ENCODE peak calls at places on chromosomes 3 and 15, in seven cellular contexts. J is kidney; A is neuronal stem cell; N is IMR-90; Y is HepG2; U is lung; X is CD8-positive, alpha-beta memory T cell. L is an unnamed sample. For H3K4me1, the result is how much of the 10 kb centered on the place peaks cover.

GRCh38 chr15:83890584-83890983 is 236.7 kb downstream of the ADAMTSL3 start:
- DNase-seq in J (no peak), A (no peak), N (no peak), Y (no peak), U (no peak), X (no peak), L (no peak)

GRCh38 chr3:106510206-106510605 is 641.4 kb upstream of the CBLB start:
- DNase-seq in J (no peak), A (no peak), N (no peak), Y (no peak), U (no peak), X (no peak), L (no peak)

GRCh38 chr3:88219138-88219792 is 69.5 kb downstream of the C3orf38 start:
- DNase-seq in J (peak), A (peak), N (peak), Y (peak), U (peak), X (no peak), L (no peak)

GRCh38 chr3:45931476-45931875 is 11.8 kb upstream of the CXCR6 start:
- DNase-seq in J (no peak), A (no peak), N (no peak), Y (no peak), U (no peak), X (no peak), L (no peak)

GRCh38 chr3:166257715-166258114 is 420.5 kb upstream of the BCHE start:
- DNase-seq in J (no peak), A (no peak), N (no peak), Y (no peak), U (no peak), X (no peak), L (no peak)

GRCh38 chr15:56886450-56886856 is 32.0 kb upstream of the TCF12 start:
- DNase-seq in J (no peak), A (no peak), N (peak), Y (peak), U (no peak), X (no peak), L (no peak)

GRCh38 chr3:50237133-50237651 is 1.2 kb downstream of the GNAI2 start:
- DNase-seq in J (peak), A (no peak), N (no peak), Y (no peak), U (peak), X (no peak), L (no peak)

GRCh38 chr3:58562498-58562897 is 14.7 kb downstream of the FAM107A start:
- DNase-seq in J (peak), A (no peak), N (no peak), Y (no peak), U (no peak), X (no peak), L (no peak)

GRCh38 chr3:187763850-187764648 is 18.8 kb upstream of the BCL6 start:
- DNase-seq in J (no peak), A (no peak), N (no peak), Y (no peak), U (no peak), X (no peak), L (no peak)

GRCh38 chr15:70976856-70977255 is 84.2 kb downstream of the LRRC49 start:
- DNase-seq in J (no peak), A (no peak), N (peak), Y (no peak), U (no peak), X (no peak), L (no peak)

GRCh38 chr3:128432301-128432897 is 34.3 kb downstream of the DNAJB8 start:
- DNase-seq in J (peak), A (no peak), N (no peak), Y (no peak), U (no peak), X (no peak), L (no peak)

GRCh38 chr3:191358929-191359328 is 28.6 kb upstream of the UTS2B start:
- DNase-seq in J (no peak), A (no peak), N (no peak), Y (no peak), U (no peak), X (no peak), L (no peak)

GRCh38 chr3:30356901-30357753 is 249.3 kb upstream of the TGFBR2 start:
- DNase-seq in J (no peak), A (no peak), N (peak), Y (no peak), U (no peak), X (no peak), L (no peak)

GRCh38 chr15:43517354-43518072 is at the start of gene MAP1A:
- DNase-seq in J (peak), A (no peak), N (peak), Y (no peak), U (no peak), X (no peak), L (no peak)

GRCh38 chr3:157335677-157336076 is 101.0 kb upstream of the PTX3 start:
- DNase-seq in J (no peak), A (peak), N (peak), Y (no peak), U (no peak), X (no peak), L (no peak)

GRCh38 chr3:186938716-186939115 is 8.4 kb downstream of the ST6GAL1 start:
- DNase-seq in J (no peak), A (no peak), N (peak), Y (no peak), U (no peak), X (no peak), L (no peak)

GRCh38 chr3:182212479-182213076 is 500.9 kb downstream of the SOX2 start:
- DNase-seq in J (no peak), A (no peak), N (peak), Y (peak), U (peak), X (no peak), L (no peak)

GRCh38 chr15:73926191-73927002 is at the start of gene LOXL1:
- DNase-seq in J (peak), A (peak), N (peak), Y (peak), U (peak), X (no peak), L (no peak)

GRCh38 chr3:193605876-193606275 is 12.9 kb downstream of the OPA1 start:
- DNase-seq in J (no peak), A (peak), N (peak), Y (peak), U (peak), X (peak), L (peak)

GRCh38 chr3:196569003-196569516 is 600 bp downstream of the FBXO45 start:
- DNase-seq in J (peak), A (no peak), N (peak), Y (peak), U (peak), X (peak), L (peak)

GRCh38 chr3:195182470-195182795 is 88.5 kb downstream of the XXYLT1 start:
- DNase-seq in J (no peak), A (no peak), N (peak), Y (no peak), U (no peak), X (no peak), L (no peak)

GRCh38 chr3:143145951-143146350 is 26.4 kb downstream of the CHST2 start:
- DNase-seq in J (no peak), A (no peak), N (no peak), Y (no peak), U (no peak), X (no peak), L (no peak)

GRCh38 chr3:69671082-69671952 is 67.9 kb upstream of the MITF start:
- DNase-seq in J (no peak), A (peak), N (peak), Y (peak), U (no peak), X (no peak), L (no peak)

GRCh38 chr3:37819591-37819990 is 42.1 kb upstream of the CTDSPL start:
- DNase-seq in J (no peak), A (no peak), N (no peak), Y (no peak), U (no peak), X (no peak), L (no peak)

GRCh38 chr3:107430214-107431047 is 53.2 kb downstream of the CCDC54 start:
- DNase-seq in J (no peak), A (peak), N (peak), Y (no peak), U (no peak), X (no peak), L (no peak)

GRCh38 chr3:36451816-36452215 is 71.5 kb downstream of the STAC start:
- DNase-seq in J (no peak), A (peak), N (no peak), Y (no peak), U (no peak), X (no peak), L (no peak)

GRCh38 chr3:174883881-174884675 is 24.9 kb downstream of the NAALADL2 start:
- DNase-seq in J (no peak), A (no peak), N (no peak), Y (no peak), U (no peak), X (no peak), L (no peak)

GRCh38 chr15:68896178-68896577 is 34.1 kb upstream of the SPESP1 start:
- DNase-seq in J (no peak), A (no peak), N (no peak), Y (no peak), U (no peak), X (no peak), L (no peak)

GRCh38 chr3:29356062-29356461 is 75.2 kb downstream of the RBMS3 start:
- DNase-seq in J (no peak), A (no peak), N (no peak), Y (no peak), U (no peak), X (no peak), L (no peak)

GRCh38 chr15:40549894-40550293 is 14.9 kb downstream of the CCDC32 start:
- DNase-seq in J (no peak), A (no peak), N (no peak), Y (no peak), U (no peak), X (no peak), L (no peak)

GRCh38 chr3:197709135-197709534 is 27.6 kb downstream of the RUBCN start:
- DNase-seq in J (no peak), A (no peak), N (no peak), Y (no peak), U (no peak), X (no peak), L (no peak)
- H3K4me1 ChIP-seq in J (under half), A (under half), N (under half), Y (under half), U (under half), X (under half), L (under half)

DNA sequence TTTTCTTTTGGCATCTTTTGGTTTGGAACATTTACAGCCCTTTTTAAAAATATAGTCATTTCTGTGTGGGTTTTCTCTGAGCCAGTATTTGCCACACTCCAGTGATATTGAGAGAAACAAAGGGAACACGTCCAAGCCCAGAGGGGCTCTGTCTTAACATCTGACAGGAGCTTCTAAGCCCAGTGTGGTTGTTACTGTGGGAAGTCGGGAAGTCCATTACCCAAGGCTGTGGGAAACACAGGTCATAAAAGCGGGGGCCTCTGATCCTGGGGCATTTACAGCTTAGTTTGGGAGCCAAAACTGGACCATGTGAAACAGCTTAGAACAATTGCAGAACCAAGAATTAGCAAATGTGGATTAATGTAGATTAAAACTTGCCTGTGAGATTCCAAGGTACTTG is 123.0 kb downstream of the PTPRG start:
- DNase-seq in J (no peak), A (no peak), N (no peak), Y (no peak), U (no peak), X (no peak), L (no peak)
- H3K4me1 ChIP-seq in J (under half), A (under half), N (under half), Y (under half), U (under half), X (under half), L (under half)

GRCh38 chr3:18807593-18807992 is 340.7 kb upstream of the KCNH8 start:
- DNase-seq in J (no peak), A (no peak), N (no peak), Y (no peak), U (no peak), X (no peak), L (no peak)
- H3K4me1 ChIP-seq in J (under half), A (under half), N (under half), Y (under half), U (under half), X (under half), L (under half)

DNA sequence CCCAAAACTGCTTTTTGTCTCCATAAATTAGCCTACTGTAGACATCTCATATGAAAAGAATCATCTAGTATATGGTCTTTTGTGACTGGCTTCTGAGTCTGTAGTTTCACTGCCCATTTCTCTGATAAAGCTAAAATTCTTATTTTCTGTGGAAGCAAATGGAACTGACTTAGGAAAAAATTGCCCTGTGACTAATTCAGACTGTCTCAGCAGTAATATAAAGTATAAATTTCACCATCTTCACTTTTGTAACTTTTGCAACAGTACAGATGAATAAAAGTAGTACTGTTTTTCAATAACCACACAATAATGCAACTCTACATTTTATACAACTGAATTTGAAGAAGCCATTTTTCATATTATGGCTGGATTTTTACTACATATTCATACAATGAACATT is 104.1 kb downstream of the TBC1D5 start:
- DNase-seq in J (no peak), A (no peak), N (peak), Y (no peak), U (no peak), X (no peak), L (no peak)
- H3K4me1 ChIP-seq in J (under half), A (under half), N (under half), Y (under half), U (under half), X (under half), L (under half)

DNA sequence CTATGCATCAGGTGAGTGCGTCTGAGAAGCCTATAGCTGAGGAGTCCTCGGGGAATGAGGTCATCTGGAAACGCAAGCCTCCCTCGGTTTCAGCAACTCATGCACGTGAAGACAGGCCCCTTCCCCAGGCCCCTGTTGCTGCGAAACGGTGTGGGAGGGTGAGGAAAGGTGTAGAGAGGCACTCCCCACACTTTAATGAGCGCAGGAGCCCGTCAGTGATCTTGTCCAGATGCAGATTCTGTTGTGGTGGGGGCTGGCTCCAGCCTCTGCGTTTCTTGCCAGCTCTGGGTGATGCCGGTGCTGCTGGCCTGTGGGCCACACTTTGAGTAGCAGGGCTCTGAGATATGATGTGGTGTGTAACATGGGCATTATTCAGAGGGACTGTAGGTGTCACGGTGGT is 38.6 kb upstream of the LACTB start:
- DNase-seq in J (no peak), A (no peak), N (no peak), Y (no peak), U (no peak), X (no peak), L (no peak)
- H3K4me1 ChIP-seq in J (under half), A (under half), N (under half), Y (half or more), U (under half), X (under half), L (under half)

L was measured in effector memory CD4-positive, alpha-beta T cell.